ENCODE peak calls at places on chromosome 15, in four cellular contexts. One of them, this sample, is unnamed.

GRCh38 chr15:74889882-74890768 is at the start of gene MPI:
- DNase-seq in heart left ventricle: peak
- DNase-seq in globus pallidus: peak
- DNase-seq in GDM1: peak
- DNase-seq in this sample: peak

GRCh38 chr15:63274427-63274826 is 3.0 kb upstream of the APH1B start:
- DNase-seq in heart left ventricle: no peak
- DNase-seq in globus pallidus: no peak
- DNase-seq in GDM1: no peak
- DNase-seq in this sample: no peak

GRCh38 chr15:65184305-65184943 is 718 bp downstream of the CLPX start:
- DNase-seq in heart left ventricle: peak
- DNase-seq in globus pallidus: peak
- DNase-seq in GDM1: no peak
- DNase-seq in this sample: peak

GRCh38 chr15:70449311-70450141 is 313.8 kb downstream of the UACA start:
- DNase-seq in heart left ventricle: no peak
- DNase-seq in globus pallidus: no peak
- DNase-seq in GDM1: no peak
- DNase-seq in this sample: no peak

GRCh38 chr15:35308802-35309201 is 223.7 kb upstream of the NANOGP8 start:
- DNase-seq in heart left ventricle: peak
- DNase-seq in globus pallidus: no peak
- DNase-seq in GDM1: no peak
- DNase-seq in this sample: peak

GRCh38 chr15:73593278-73594074 is 39.7 kb downstream of the NPTN start:
- DNase-seq in heart left ventricle: peak
- DNase-seq in globus pallidus: no peak
- DNase-seq in GDM1: no peak
- DNase-seq in this sample: no peak

GRCh38 chr15:39580117-39580629 is 706 bp upstream of the THBS1 start:
- DNase-seq in heart left ventricle: peak
- DNase-seq in globus pallidus: peak
- DNase-seq in GDM1: peak
- DNase-seq in this sample: peak

GRCh38 chr15:25690673-25691543 is 172.2 kb downstream of the ATP10A start:
- DNase-seq in heart left ventricle: no peak
- DNase-seq in globus pallidus: no peak
- DNase-seq in GDM1: no peak
- DNase-seq in this sample: no peak

GRCh38 chr15:63946524-63947065 is 99.7 kb downstream of the DAPK2 start:
- DNase-seq in heart left ventricle: no peak
- DNase-seq in globus pallidus: no peak
- DNase-seq in GDM1: no peak
- DNase-seq in this sample: no peak

GRCh38 chr15:100849021-100849831 is 30.4 kb upstream of the ALDH1A3 start:
- DNase-seq in heart left ventricle: no peak
- DNase-seq in globus pallidus: peak
- DNase-seq in GDM1: no peak
- DNase-seq in this sample: no peak

GRCh38 chr15:41494922-41495735 is 1.5 kb downstream of the ITPKA start:
- DNase-seq in heart left ventricle: no peak
- DNase-seq in globus pallidus: no peak
- DNase-seq in GDM1: no peak
- DNase-seq in this sample: no peak

GRCh38 chr15:41169784-41170183 is 53.7 kb upstream of the INO80 start:
- DNase-seq in heart left ventricle: no peak
- DNase-seq in globus pallidus: peak
- DNase-seq in GDM1: peak
- DNase-seq in this sample: no peak

GRCh38 chr15:90680371-90680935 is 36.7 kb upstream of the BLM start:
- DNase-seq in heart left ventricle: no peak
- DNase-seq in globus pallidus: no peak
- DNase-seq in GDM1: no peak
- DNase-seq in this sample: peak

GRCh38 chr15:70281811-70282307 is 184.1 kb upstream of the TLE3 start:
- DNase-seq in heart left ventricle: no peak
- DNase-seq in globus pallidus: no peak
- DNase-seq in GDM1: no peak
- DNase-seq in this sample: no peak

GRCh38 chr15:84684092-84684491 is 26.1 kb upstream of the NMB start:
- DNase-seq in heart left ventricle: no peak
- DNase-seq in globus pallidus: no peak
- DNase-seq in GDM1: no peak
- DNase-seq in this sample: peak

GRCh38 chr15:70323111-70323851 is 225.6 kb upstream of the TLE3 start:
- DNase-seq in heart left ventricle: no peak
- DNase-seq in globus pallidus: no peak
- DNase-seq in GDM1: no peak
- DNase-seq in this sample: no peak

GRCh38 chr15:67504796-67505195 is 16.1 kb upstream of the C15orf61 start:
- DNase-seq in heart left ventricle: no peak
- DNase-seq in globus pallidus: no peak
- DNase-seq in GDM1: no peak
- DNase-seq in this sample: no peak

GRCh38 chr15:66472176-66472999 is 25.2 kb downstream of the SNAPC5 start:
- DNase-seq in heart left ventricle: peak
- DNase-seq in globus pallidus: no peak
- DNase-seq in GDM1: no peak
- DNase-seq in this sample: no peak

GRCh38 chr15:68213991-68214837 is 9.1 kb upstream of the CALML4 start:
- DNase-seq in heart left ventricle: peak
- DNase-seq in globus pallidus: no peak
- DNase-seq in GDM1: no peak
- DNase-seq in this sample: no peak

GRCh38 chr15:83200162-83200561 is 7.5 kb downstream of the HDGFL3 start:
- DNase-seq in heart left ventricle: no peak
- DNase-seq in globus pallidus: no peak
- DNase-seq in GDM1: no peak
- DNase-seq in this sample: no peak

GRCh38 chr15:72599855-72600464 is 54.5 kb upstream of the GOLGA6B start:
- DNase-seq in heart left ventricle: no peak
- DNase-seq in globus pallidus: peak
- DNase-seq in GDM1: no peak
- DNase-seq in this sample: peak

GRCh38 chr15:73897441-73898261 is 24.3 kb downstream of the TBC1D21 start:
- DNase-seq in heart left ventricle: peak
- DNase-seq in globus pallidus: no peak
- DNase-seq in GDM1: peak
- DNase-seq in this sample: peak

GRCh38 chr15:87227846-87228245 is 1028.7 kb downstream of the NTRK3 start:
- DNase-seq in heart left ventricle: no peak
- DNase-seq in globus pallidus: no peak
- DNase-seq in GDM1: no peak
- DNase-seq in this sample: no peak

GRCh38 chr15:66077320-66077663 is 176.3 kb downstream of the MEGF11 start:
- DNase-seq in heart left ventricle: no peak
- DNase-seq in globus pallidus: no peak
- DNase-seq in GDM1: no peak
- DNase-seq in this sample: no peak

GRCh38 chr15:70036585-70037343 is 61.0 kb downstream of the TLE3 start:
- DNase-seq in heart left ventricle: no peak
- DNase-seq in globus pallidus: no peak
- DNase-seq in GDM1: no peak
- DNase-seq in this sample: no peak

GRCh38 chr15:101795455-101795854 is 7.9 kb upstream of the OR4F6 start:
- DNase-seq in heart left ventricle: no peak
- DNase-seq in globus pallidus: no peak
- DNase-seq in GDM1: no peak
- DNase-seq in this sample: no peak

GRCh38 chr15:47035756-47036155 is 681.5 kb upstream of the SEMA6D start:
- DNase-seq in heart left ventricle: no peak
- DNase-seq in globus pallidus: no peak
- DNase-seq in GDM1: no peak
- DNase-seq in this sample: no peak

GRCh38 chr15:99958426-99959097 is 225.3 kb upstream of the LYSMD4 start:
- DNase-seq in heart left ventricle: no peak
- DNase-seq in globus pallidus: no peak
- DNase-seq in GDM1: no peak
- DNase-seq in this sample: no peak

GRCh38 chr15:37679627-37680026 is 254.8 kb upstream of the TMCO5A start:
- DNase-seq in heart left ventricle: no peak
- DNase-seq in globus pallidus: no peak
- DNase-seq in GDM1: no peak
- DNase-seq in this sample: no peak

GRCh38 chr15:85646538-85647091 is 148.1 kb downstream of the KLHL25 start:
- DNase-seq in heart left ventricle: no peak
- DNase-seq in globus pallidus: no peak
- DNase-seq in GDM1: no peak
- DNase-seq in this sample: no peak

GRCh38 chr15:51135276-51135675 is 40.6 kb upstream of the TNFAIP8L3 start:
- DNase-seq in heart left ventricle: no peak
- DNase-seq in globus pallidus: no peak
- DNase-seq in GDM1: no peak
- DNase-seq in this sample: no peak

GRCh38 chr15:101170568-101171350 is 81.1 kb downstream of the CHSY1 start:
- DNase-seq in heart left ventricle: no peak
- DNase-seq in globus pallidus: no peak
- DNase-seq in GDM1: no peak
- DNase-seq in this sample: no peak

GRCh38 chr15:44710236-44711088 is 661 bp downstream of the PATL2 start:
- DNase-seq in heart left ventricle: peak
- DNase-seq in globus pallidus: peak
- DNase-seq in GDM1: peak
- DNase-seq in this sample: peak

GRCh38 chr15:75091814-75092213 is 68.4 kb downstream of the PPCDC start:
- DNase-seq in heart left ventricle: no peak
- DNase-seq in globus pallidus: no peak
- DNase-seq in GDM1: no peak
- DNase-seq in this sample: no peak

GRCh38 chr15:72800819-72801481 is 17.4 kb upstream of the ADPGK start:
- DNase-seq in heart left ventricle: no peak
- DNase-seq in globus pallidus: no peak
- DNase-seq in GDM1: no peak
- DNase-seq in this sample: no peak

GRCh38 chr15:94844533-94845390 is 613.4 kb downstream of the MCTP2 start:
- DNase-seq in heart left ventricle: peak
- DNase-seq in globus pallidus: peak
- DNase-seq in GDM1: peak
- DNase-seq in this sample: peak

GRCh38 chr15:83652606-83653204 is 1.2 kb upstream of the ADAMTSL3 start:
- DNase-seq in heart left ventricle: no peak
- DNase-seq in globus pallidus: no peak
- DNase-seq in GDM1: no peak
- DNase-seq in this sample: no peak

GRCh38 chr15:97786741-97787140 is 173.8 kb upstream of the ARRDC4 start:
- DNase-seq in heart left ventricle: no peak
- DNase-seq in globus pallidus: no peak
- DNase-seq in GDM1: no peak
- DNase-seq in this sample: no peak

GRCh38 chr15:85831415-85832113 is 36.8 kb upstream of the KLHL25 start:
- DNase-seq in heart left ventricle: peak
- DNase-seq in globus pallidus: peak
- DNase-seq in GDM1: no peak
- DNase-seq in this sample: peak

GRCh38 chr15:74821091-74821789 is 5.2 kb upstream of the CPLX3 start:
- DNase-seq in heart left ventricle: no peak
- DNase-seq in globus pallidus: no peak
- DNase-seq in GDM1: no peak
- DNase-seq in this sample: no peak

This sample was measured in foreskin melanocyte.